ENCODE peak calls at places on chromosomes 16 and 17, in nine cellular contexts. One of them, this sample, is unnamed.
A peak's percentile ranks its signal among the peaks of the same experiment; 100 is the strongest.

GRCh38 chr16:89289428-89290395 is 72.2 kb downstream of the ZNF778 start:
- DNase-seq in stomach: peak; percentile 83
- DNase-seq in esophagus squamous epithelium: no peak
- DNase-seq in transverse colon: peak; percentile 81
- DNase-seq in H1: peak; percentile 92
- DNase-seq in uterus: no peak
- DNase-seq in tibial nerve: peak; percentile 39
- DNase-seq in IMR-90: peak; percentile 57
- DNase-seq in esophagus muscularis mucosa: no peak
- DNase-seq in this sample: no peak

GRCh38 chr17:81165246-81166032 is at the start of gene PVALEF:
- DNase-seq in esophagus muscularis mucosa: no peak
- DNase-seq in stomach: no peak
- DNase-seq in transverse colon: no peak
- DNase-seq in IMR-90: no peak
- DNase-seq in tibial nerve: no peak
- DNase-seq in H1: peak; percentile 72
- DNase-seq in esophagus squamous epithelium: no peak
- DNase-seq in uterus: no peak
- DNase-seq in this sample: no peak

GRCh38 chr17:55286681-55287589 is 22.2 kb downstream of the HLF start:
- DNase-seq in transverse colon: peak; percentile 86
- DNase-seq in H1: no peak
- DNase-seq in esophagus squamous epithelium: no peak
- DNase-seq in IMR-90: peak; percentile 42
- DNase-seq in stomach: peak; percentile 78
- DNase-seq in esophagus muscularis mucosa: no peak
- DNase-seq in tibial nerve: no peak
- DNase-seq in uterus: no peak
- DNase-seq in this sample: no peak

GRCh38 chr16:75085556-75085955 is 31.0 kb downstream of the LDHD start:
- DNase-seq in esophagus muscularis mucosa: no peak
- DNase-seq in uterus: no peak
- DNase-seq in IMR-90: no peak
- DNase-seq in esophagus squamous epithelium: no peak
- DNase-seq in tibial nerve: no peak
- DNase-seq in H1: no peak
- DNase-seq in transverse colon: no peak
- DNase-seq in stomach: no peak
- DNase-seq in this sample: no peak

GRCh38 chr16:88961031-88961430 is 16.0 kb downstream of the CBFA2T3 start:
- DNase-seq in stomach: no peak
- DNase-seq in uterus: no peak
- DNase-seq in H1: no peak
- DNase-seq in esophagus squamous epithelium: no peak
- DNase-seq in IMR-90: no peak
- DNase-seq in transverse colon: no peak
- DNase-seq in tibial nerve: no peak
- DNase-seq in esophagus muscularis mucosa: no peak
- DNase-seq in this sample: no peak

GRCh38 chr16:22075043-22075757 is 17.1 kb upstream of the VWA3A start:
- DNase-seq in tibial nerve: no peak
- DNase-seq in stomach: no peak
- DNase-seq in transverse colon: no peak
- DNase-seq in esophagus muscularis mucosa: no peak
- DNase-seq in esophagus squamous epithelium: no peak
- DNase-seq in H1: no peak
- DNase-seq in IMR-90: peak; percentile 75
- DNase-seq in uterus: no peak
- DNase-seq in this sample: no peak

GRCh38 chr17:28471531-28472342 is 1.7 kb upstream of the SLC13A2 start:
- DNase-seq in tibial nerve: no peak
- DNase-seq in H1: peak; percentile 31
- DNase-seq in esophagus squamous epithelium: no peak
- DNase-seq in esophagus muscularis mucosa: no peak
- DNase-seq in transverse colon: no peak
- DNase-seq in stomach: no peak
- DNase-seq in IMR-90: no peak
- DNase-seq in uterus: no peak
- DNase-seq in this sample: no peak

GRCh38 chr16:31016018-31016417 is 5.6 kb upstream of the STX1B start:
- DNase-seq in esophagus muscularis mucosa: no peak
- DNase-seq in esophagus squamous epithelium: no peak
- DNase-seq in transverse colon: no peak
- DNase-seq in tibial nerve: no peak
- DNase-seq in stomach: no peak
- DNase-seq in uterus: no peak
- DNase-seq in H1: no peak
- DNase-seq in IMR-90: no peak
- DNase-seq in this sample: no peak

GRCh38 chr16:68214726-68215125 is 21.2 kb downstream of the ESRP2 start:
- DNase-seq in transverse colon: no peak
- DNase-seq in esophagus squamous epithelium: no peak
- DNase-seq in tibial nerve: no peak
- DNase-seq in stomach: no peak
- DNase-seq in uterus: no peak
- DNase-seq in esophagus muscularis mucosa: no peak
- DNase-seq in IMR-90: no peak
- DNase-seq in H1: no peak
- DNase-seq in this sample: no peak

GRCh38 chr17:74466111-74466784 is at the start of gene CD300A:
- DNase-seq in H1: peak; percentile 68
- DNase-seq in stomach: peak; percentile 54
- DNase-seq in esophagus squamous epithelium: no peak
- DNase-seq in esophagus muscularis mucosa: no peak
- DNase-seq in IMR-90: no peak
- DNase-seq in uterus: no peak
- DNase-seq in transverse colon: no peak
- DNase-seq in tibial nerve: peak; percentile 30
- DNase-seq in this sample: no peak

GRCh38 chr16:86667035-86667434 is 88.7 kb downstream of the FOXL1 start:
- DNase-seq in esophagus muscularis mucosa: no peak
- DNase-seq in IMR-90: no peak
- DNase-seq in H1: no peak
- DNase-seq in tibial nerve: peak; percentile 33
- DNase-seq in uterus: no peak
- DNase-seq in stomach: no peak
- DNase-seq in esophagus squamous epithelium: no peak
- DNase-seq in transverse colon: no peak
- DNase-seq in this sample: peak; percentile 68

GRCh38 chr16:48879173-48879926 is 269.4 kb upstream of the N4BP1 start:
- DNase-seq in IMR-90: no peak
- DNase-seq in uterus: no peak
- DNase-seq in transverse colon: no peak
- DNase-seq in stomach: no peak
- DNase-seq in tibial nerve: no peak
- DNase-seq in esophagus muscularis mucosa: no peak
- DNase-seq in esophagus squamous epithelium: no peak
- DNase-seq in H1: no peak
- DNase-seq in this sample: no peak

GRCh38 chr16:48881272-48881671 is 271.3 kb upstream of the N4BP1 start:
- DNase-seq in H1: no peak
- DNase-seq in transverse colon: no peak
- DNase-seq in uterus: no peak
- DNase-seq in stomach: no peak
- DNase-seq in esophagus muscularis mucosa: no peak
- DNase-seq in esophagus squamous epithelium: no peak
- DNase-seq in tibial nerve: no peak
- DNase-seq in IMR-90: no peak
- DNase-seq in this sample: peak; percentile 57

GRCh38 chr16:48877946-48878345 is 268.0 kb upstream of the N4BP1 start:
- DNase-seq in esophagus squamous epithelium: no peak
- DNase-seq in IMR-90: no peak
- DNase-seq in transverse colon: no peak
- DNase-seq in tibial nerve: no peak
- DNase-seq in esophagus muscularis mucosa: no peak
- DNase-seq in stomach: no peak
- DNase-seq in uterus: no peak
- DNase-seq in H1: no peak
- DNase-seq in this sample: no peak
- TF ChIP-seq CTCF in esophagus squamous epithelium: no peak
- TF ChIP-seq CTCF in IMR-90: no peak
- TF ChIP-seq CTCF in transverse colon: no peak
- TF ChIP-seq CTCF in tibial nerve: no peak
- TF ChIP-seq CTCF in esophagus muscularis mucosa: no peak
- TF ChIP-seq CTCF in stomach: no peak
- TF ChIP-seq CTCF in uterus: no peak
- TF ChIP-seq CTCF in H1: no peak
- TF ChIP-seq CTCF in this sample: no peak

GRCh38 chr17:851986-852385 is 69.8 kb downstream of the MRM3 start:
- DNase-seq in transverse colon: no peak
- DNase-seq in H1: no peak
- DNase-seq in IMR-90: no peak
- DNase-seq in tibial nerve: no peak
- DNase-seq in uterus: no peak
- DNase-seq in stomach: no peak
- DNase-seq in esophagus muscularis mucosa: no peak
- DNase-seq in esophagus squamous epithelium: no peak
- DNase-seq in this sample: no peak

GRCh38 chr17:850828-851759 is 68.9 kb downstream of the MRM3 start:
- DNase-seq in esophagus muscularis mucosa: no peak
- DNase-seq in esophagus squamous epithelium: no peak
- DNase-seq in transverse colon: no peak
- DNase-seq in tibial nerve: no peak
- DNase-seq in uterus: peak; percentile 49
- DNase-seq in IMR-90: peak; percentile 40
- DNase-seq in H1: no peak
- DNase-seq in stomach: no peak
- DNase-seq in this sample: no peak

GRCh38 chr17:848402-848801 is 66.2 kb downstream of the MRM3 start:
- DNase-seq in stomach: no peak
- DNase-seq in IMR-90: no peak
- DNase-seq in esophagus squamous epithelium: no peak
- DNase-seq in esophagus muscularis mucosa: no peak
- DNase-seq in transverse colon: no peak
- DNase-seq in tibial nerve: no peak
- DNase-seq in uterus: no peak
- DNase-seq in H1: no peak
- DNase-seq in this sample: no peak

GRCh38 chr17:846901-847777 is 65.0 kb downstream of the MRM3 start:
- DNase-seq in transverse colon: no peak
- DNase-seq in uterus: no peak
- DNase-seq in IMR-90: peak; percentile 41
- DNase-seq in esophagus muscularis mucosa: no peak
- DNase-seq in tibial nerve: no peak
- DNase-seq in esophagus squamous epithelium: no peak
- DNase-seq in stomach: no peak
- DNase-seq in H1: no peak
- DNase-seq in this sample: no peak

GRCh38 chr17:850086-850827 is 68.1 kb downstream of the MRM3 start:
- DNase-seq in esophagus muscularis mucosa: no peak
- DNase-seq in IMR-90: no peak
- DNase-seq in H1: no peak
- DNase-seq in tibial nerve: no peak
- DNase-seq in uterus: no peak
- DNase-seq in esophagus squamous epithelium: no peak
- DNase-seq in transverse colon: no peak
- DNase-seq in stomach: no peak
- DNase-seq in this sample: no peak
- H3K4me3 ChIP-seq in esophagus muscularis mucosa: peak overlapping the region; percentile 28
- H3K4me3 ChIP-seq in IMR-90: no peak overlapping the region
- H3K4me3 ChIP-seq in H1: no peak overlapping the region
- H3K4me3 ChIP-seq in tibial nerve: no peak overlapping the region
- H3K4me3 ChIP-seq in uterus: no peak overlapping the region
- H3K4me3 ChIP-seq in esophagus squamous epithelium: peak overlapping the region; percentile 41
- H3K4me3 ChIP-seq in transverse colon: no peak overlapping the region
- H3K4me3 ChIP-seq in stomach: no peak overlapping the region
- H3K4me3 ChIP-seq in this sample: no peak overlapping the region

DNA sequence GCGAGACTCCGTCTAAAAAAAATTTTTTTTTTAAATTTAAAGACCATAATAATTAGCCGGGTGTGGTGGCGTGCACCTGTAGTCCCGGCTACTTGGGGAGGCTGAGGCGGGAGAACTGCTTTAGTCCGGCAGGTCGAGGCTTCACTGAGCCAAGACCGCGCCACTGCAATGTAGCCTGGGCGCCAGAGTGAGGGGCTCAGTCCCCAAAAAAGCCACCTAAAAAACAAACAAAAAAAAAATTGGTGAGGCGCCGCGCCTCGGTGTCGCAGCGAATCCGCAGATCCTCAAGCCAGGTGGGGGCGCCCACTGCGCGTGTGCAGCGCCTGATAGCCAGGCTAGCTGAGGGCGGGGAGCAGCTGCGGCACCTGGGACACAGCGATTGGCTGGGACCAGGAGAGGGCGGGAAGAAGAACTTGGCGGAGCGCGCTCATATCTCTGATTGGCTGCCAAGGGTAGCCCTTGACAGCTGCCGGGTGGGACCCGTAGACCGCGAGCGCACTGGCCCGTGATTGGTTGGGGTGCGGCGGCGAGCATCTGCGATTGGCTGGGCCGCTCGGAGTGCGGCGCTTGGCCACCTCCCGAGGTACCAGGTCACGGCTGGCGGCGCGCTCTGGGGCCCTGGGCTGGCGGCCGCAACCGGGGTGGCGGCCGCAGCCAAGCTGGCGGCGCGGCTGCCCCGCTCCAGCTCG is 9.0 kb upstream of the CLDN9 start:
- DNase-seq in transverse colon: peak; percentile 98
- DNase-seq in tibial nerve: peak; percentile 71
- DNase-seq in IMR-90: peak; percentile 98
- DNase-seq in H1: peak; percentile 95
- DNase-seq in uterus: peak; percentile 88
- DNase-seq in esophagus muscularis mucosa: peak; percentile 99
- DNase-seq in stomach: peak; percentile 98
- DNase-seq in esophagus squamous epithelium: peak; percentile 91
- DNase-seq in this sample: peak; percentile 99
- TF ChIP-seq POLR2A in transverse colon: peak; percentile 50
- TF ChIP-seq POLR2A in tibial nerve: no peak
- TF ChIP-seq POLR2A in IMR-90: no peak
- TF ChIP-seq POLR2A in H1: peak; percentile 32
- TF ChIP-seq POLR2A in uterus: no peak
- TF ChIP-seq POLR2A in esophagus muscularis mucosa: no peak
- TF ChIP-seq POLR2A in stomach: no peak
- TF ChIP-seq POLR2A in esophagus squamous epithelium: no peak
- TF ChIP-seq POLR2A in this sample: no peak

DNA sequence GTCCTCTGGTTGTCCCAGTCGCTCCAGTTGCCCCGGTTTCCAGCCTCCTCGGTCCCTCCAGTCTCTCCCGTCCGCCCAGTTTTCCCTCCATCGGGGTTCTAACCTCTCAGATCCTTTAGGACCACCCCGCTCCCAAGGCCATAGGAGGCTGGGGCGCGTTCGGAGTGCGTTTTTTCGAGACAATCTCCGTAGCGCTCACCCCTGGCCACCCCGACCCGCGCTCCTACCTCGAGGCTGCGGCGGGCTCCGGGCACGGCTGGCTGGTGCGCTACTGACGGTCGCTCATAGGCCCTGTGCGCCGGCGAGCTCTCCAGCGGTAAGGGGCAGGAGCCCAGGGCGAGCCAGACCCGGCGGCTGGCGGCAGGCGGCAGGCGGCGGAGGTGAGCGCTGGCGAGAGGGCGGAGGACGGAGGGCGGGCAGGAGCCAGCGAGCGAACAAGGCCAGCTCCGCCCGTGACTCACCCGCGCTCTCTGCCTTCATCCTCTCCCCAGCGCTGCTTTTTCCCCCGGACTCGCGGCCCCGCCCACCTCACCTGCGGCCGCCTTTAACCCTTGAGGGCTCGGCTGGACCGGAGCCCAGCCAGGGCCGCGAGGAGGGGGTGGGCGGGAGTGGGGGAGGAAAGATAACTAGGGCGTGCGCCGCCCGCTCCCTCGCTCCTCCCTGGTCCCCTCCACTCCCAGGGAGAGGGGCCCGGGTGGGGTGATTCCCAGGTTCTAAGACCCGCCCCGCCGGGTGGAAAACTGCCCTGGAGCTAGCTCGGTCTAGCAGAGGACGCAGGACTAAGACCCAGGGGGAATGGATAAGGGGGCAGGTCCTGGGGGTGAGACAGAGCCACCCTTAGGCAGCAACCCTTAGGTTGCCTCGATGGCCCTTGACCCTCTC is at the start of gene SP6:
- DNase-seq in uterus: peak; percentile 39
- DNase-seq in H1: peak; percentile 91
- DNase-seq in esophagus squamous epithelium: no peak
- DNase-seq in esophagus muscularis mucosa: no peak
- DNase-seq in stomach: peak; percentile 91
- DNase-seq in IMR-90: peak; percentile 51
- DNase-seq in tibial nerve: no peak
- DNase-seq in transverse colon: peak; percentile 91
- DNase-seq in this sample: peak; percentile 34
- TF ChIP-seq CTCF in uterus: no peak
- TF ChIP-seq CTCF in H1: no peak
- TF ChIP-seq CTCF in esophagus squamous epithelium: no peak
- TF ChIP-seq CTCF in esophagus muscularis mucosa: peak; percentile 20
- TF ChIP-seq CTCF in stomach: peak; percentile 25
- TF ChIP-seq CTCF in IMR-90: peak; percentile 29
- TF ChIP-seq CTCF in tibial nerve: no peak
- TF ChIP-seq CTCF in transverse colon: peak; percentile 49
- TF ChIP-seq CTCF in this sample: no peak

This sample was measured in lower leg skin.